ENCODE peak calls at places on chromosomes 6 and 20, in six cellular contexts. P is esophagus squamous epithelium, M is A673, G is IMR-90, A is breast epithelium, Y is pancreas. I is an unnamed sample. For H3K27me3 and H3K4me1, the result is how much of the 10 kb centered on the place peaks cover.

GRCh38 chr6:127585123-127585522 is 8.1 kb downstream of the C6orf58 start:
- DNase-seq in P (no peak), M (no peak), G (no peak), A (no peak), Y (no peak), I (no peak)

GRCh38 chr20:48736231-48736630 is 91.6 kb downstream of the PREX1 start:
- DNase-seq in P (no peak), M (no peak), G (peak), A (no peak), Y (no peak), I (no peak)

GRCh38 chr6:20658053-20658452 is 123.8 kb downstream of the CDKAL1 start:
- DNase-seq in P (no peak), M (no peak), G (no peak), A (no peak), Y (no peak), I (no peak)

GRCh38 chr20:60589624-60590023 is 631.4 kb downstream of the CDH26 start:
- DNase-seq in P (no peak), M (peak), G (peak), A (no peak), Y (no peak), I (no peak)

GRCh38 chr20:2332711-2333110 is 36.9 kb downstream of the TGM3 start:
- DNase-seq in P (no peak), M (no peak), G (no peak), A (no peak), Y (no peak), I (no peak)

GRCh38 chr20:16035576-16035975 is 537.7 kb downstream of the KIF16B start:
- DNase-seq in P (no peak), M (no peak), G (no peak), A (no peak), Y (no peak), I (no peak)

GRCh38 chr6:32668226-32668747 is 1.8 kb upstream of the HLA-DQB1 start:
- DNase-seq in P (no peak), M (no peak), G (peak), A (no peak), Y (no peak), I (peak)

GRCh38 chr20:57399587-57400261 is 8.5 kb downstream of the RBM38 start:
- DNase-seq in P (no peak), M (no peak), G (peak), A (no peak), Y (peak), I (no peak)

GRCh38 chr6:101711518-101711917 is 318.0 kb downstream of the GRIK2 start:
- DNase-seq in P (no peak), M (no peak), G (no peak), A (no peak), Y (no peak), I (no peak)

GRCh38 chr6:36625161-36625919 is 31.2 kb downstream of the SRSF3 start:
- DNase-seq in P (no peak), M (no peak), G (peak), A (no peak), Y (no peak), I (no peak)

GRCh38 chr20:2387180-2387577 is 6.5 kb downstream of the TGM6 start:
- DNase-seq in P (no peak), M (peak), G (peak), A (no peak), Y (no peak), I (peak)

GRCh38 chr6:122653094-122653493 is 42.9 kb downstream of the PKIB start:
- DNase-seq in P (no peak), M (no peak), G (peak), A (no peak), Y (no peak), I (no peak)

GRCh38 chr6:84766796-84767590 is 2.6 kb upstream of the TBX18 start:
- DNase-seq in P (no peak), M (no peak), G (no peak), A (no peak), Y (peak), I (no peak)

GRCh38 chr20:1496930-1497329 is 5.7 kb upstream of the SIRPB2 start:
- DNase-seq in P (no peak), M (no peak), G (no peak), A (no peak), Y (no peak), I (no peak)

GRCh38 chr20:44739952-44740351 is 5.7 kb upstream of the KCNK15 start:
- DNase-seq in P (no peak), M (no peak), G (no peak), A (no peak), Y (no peak), I (no peak)

GRCh38 chr20:38228436-38228835 is 32.1 kb downstream of the KIAA1755 start:
- DNase-seq in P (no peak), M (peak), G (no peak), A (no peak), Y (no peak), I (no peak)

GRCh38 chr6:3737149-3737830 is 14.2 kb downstream of the PXDC1 start:
- DNase-seq in P (no peak), M (no peak), G (no peak), A (peak), Y (peak), I (no peak)

GRCh38 chr6:92541457-92542060 is 877.8 kb downstream of the EPHA7 start:
- DNase-seq in P (no peak), M (no peak), G (no peak), A (no peak), Y (no peak), I (no peak)

GRCh38 chr6:12395898-12396297 is 105.7 kb downstream of the EDN1 start:
- DNase-seq in P (no peak), M (no peak), G (no peak), A (no peak), Y (no peak), I (no peak)

GRCh38 chr20:32957451-32957850 is 46.8 kb downstream of the SUN5 start:
- DNase-seq in P (no peak), M (no peak), G (no peak), A (no peak), Y (no peak), I (no peak)

GRCh38 chr6:107523054-107523791 is 33.3 kb downstream of the SOBP start:
- DNase-seq in P (no peak), M (no peak), G (no peak), A (no peak), Y (no peak), I (no peak)

GRCh38 chr20:50412499-50412898 is 97.7 kb upstream of the PTPN1 start:
- DNase-seq in P (no peak), M (no peak), G (no peak), A (no peak), Y (no peak), I (no peak)

GRCh38 chr6:113461153-113461897 is 395.8 kb upstream of the MARCKS start:
- DNase-seq in P (no peak), M (peak), G (peak), A (no peak), Y (no peak), I (no peak)

GRCh38 chr6:20409427-20409971 is 7.8 kb downstream of the E2F3 start:
- DNase-seq in P (no peak), M (no peak), G (no peak), A (no peak), Y (no peak), I (no peak)

GRCh38 chr6:100342830-100343229 is 121.9 kb downstream of the SIM1 start:
- DNase-seq in P (no peak), M (peak), G (peak), A (no peak), Y (no peak), I (no peak)

GRCh38 chr20:967796-968742 is 34.0 kb downstream of the RSPO4 start:
- DNase-seq in P (no peak), M (peak), G (peak), A (no peak), Y (no peak), I (peak)

GRCh38 chr20:47818466-47818865 is 33.2 kb upstream of the SULF2 start:
- DNase-seq in P (no peak), M (no peak), G (no peak), A (no peak), Y (no peak), I (no peak)

GRCh38 chr6:135451617-135452190 is 45.8 kb downstream of the AHI1 start:
- DNase-seq in P (no peak), M (peak), G (peak), A (no peak), Y (no peak), I (peak)

GRCh38 chr6:10528170-10528981 is 7.2 kb downstream of the GCNT2 start:
- DNase-seq in P (no peak), M (no peak), G (peak), A (no peak), Y (no peak), I (peak)

GRCh38 chr20:58752565-58752964 is 60.0 kb downstream of the NPEPL1 start:
- DNase-seq in P (no peak), M (no peak), G (no peak), A (no peak), Y (no peak), I (no peak)
- H3K27me3 ChIP-seq in P (under half), M (under half), G (under half), A (under half), Y (under half), I (under half)

GRCh38 chr20:31694842-31695593 is 27.6 kb downstream of the BCL2L1 start:
- DNase-seq in P (no peak), M (no peak), G (no peak), A (no peak), Y (no peak), I (no peak)
- H3K4me1 ChIP-seq in P (half or more), M (half or more), G (under half), A (under half), Y (under half), I (under half)

GRCh38 chr6:112272799-112273198 is 18.4 kb upstream of the LAMA4 start:
- DNase-seq in P (no peak), M (no peak), G (no peak), A (no peak), Y (no peak), I (no peak)

GRCh38 chr6:112269979-112270378 is 15.6 kb upstream of the LAMA4 start:
- DNase-seq in P (no peak), M (no peak), G (no peak), A (no peak), Y (no peak), I (no peak)

GRCh38 chr6:112269165-112269564 is 14.8 kb upstream of the LAMA4 start:
- DNase-seq in P (no peak), M (peak), G (peak), A (no peak), Y (no peak), I (no peak)

GRCh38 chr6:112268628-112269027 is 14.3 kb upstream of the LAMA4 start:
- DNase-seq in P (no peak), M (no peak), G (no peak), A (no peak), Y (no peak), I (no peak)

GRCh38 chr6:112270756-112271155 is 16.4 kb upstream of the LAMA4 start:
- DNase-seq in P (no peak), M (no peak), G (no peak), A (no peak), Y (no peak), I (no peak)
- H3K27ac ChIP-seq in P (no peak), M (no peak), G (no peak), A (no peak), Y (no peak), I (no peak)

GRCh38 chr6:87922191-87922946 is 125.3 kb upstream of the SPACA1 start:
- DNase-seq in P (no peak), M (no peak), G (no peak), A (no peak), Y (no peak), I (no peak)
- H3K27me3 ChIP-seq in P (under half), M (under half), G (under half), A (under half), Y (under half), I (under half)

GRCh38 chr6:150202404-150202803 is 59.6 kb downstream of the PPP1R14C start:
- DNase-seq in P (no peak), M (no peak), G (no peak), A (no peak), Y (no peak), I (no peak)

GRCh38 chr6:150201285-150201684 is 58.4 kb downstream of the PPP1R14C start:
- DNase-seq in P (no peak), M (no peak), G (no peak), A (no peak), Y (no peak), I (no peak)

GRCh38 chr6:150201791-150202329 is 59.0 kb downstream of the PPP1R14C start:
- DNase-seq in P (no peak), M (no peak), G (no peak), A (no peak), Y (no peak), I (no peak)

GRCh38 chr6:150199241-150199640 is 56.4 kb downstream of the PPP1R14C start:
- DNase-seq in P (no peak), M (no peak), G (no peak), A (no peak), Y (no peak), I (no peak)

DNA sequence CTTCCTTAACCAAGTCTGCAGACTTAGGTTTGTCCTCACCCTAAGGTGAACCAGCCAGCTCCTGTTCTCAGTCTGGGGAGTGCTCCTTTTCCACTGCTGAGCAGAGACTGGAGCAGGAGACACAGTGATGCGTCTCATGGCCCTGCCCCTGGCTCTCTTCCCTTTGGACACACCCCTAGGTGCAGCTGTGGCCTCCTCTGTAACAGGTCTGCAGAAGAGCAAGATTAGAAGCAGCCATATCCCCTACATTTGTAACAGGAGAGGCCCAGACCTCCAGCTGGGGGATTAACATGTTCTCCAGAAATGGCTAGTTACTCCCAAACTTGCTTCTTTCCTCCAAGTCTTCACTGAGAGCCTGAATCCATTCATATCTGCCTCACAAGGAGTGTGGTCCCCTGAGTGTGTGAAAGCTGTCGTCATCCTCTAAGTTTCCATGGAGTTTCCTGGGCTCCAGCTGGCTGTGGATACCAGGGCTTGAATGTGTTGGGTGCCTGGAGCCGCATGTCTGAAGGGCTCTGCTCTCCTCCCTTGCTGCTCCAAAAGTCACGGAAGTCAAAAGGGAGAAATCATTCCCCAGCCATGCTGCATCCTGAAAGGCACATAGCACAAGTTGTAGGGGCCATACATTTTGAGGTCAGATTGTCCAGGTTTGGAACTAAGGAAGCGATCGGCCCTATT is 57.7 kb downstream of the PPP1R14C start:
- DNase-seq in P (no peak), M (no peak), G (no peak), A (no peak), Y (no peak), I (no peak)
- H3K4me1 ChIP-seq in P (half or more), M (under half), G (under half), A (under half), Y (under half), I (under half)

I was measured in naive thymus-derived CD4-positive, alpha-beta T cell.